ENCODE peak calls at places on chromosomes 11 and 22, in six cellular contexts. I, D, F, J, O and V are unnamed samples.

GRCh38 chr22:28808716-28809355 is 8.5 kb upstream of the XBP1 start:
- DNase-seq in O (no peak), D (no peak), I (peak), J (no peak), F (no peak), V (no peak)

GRCh38 chr22:20497426-20497825 is 1.8 kb upstream of the KLHL22 start:
- DNase-seq in O (no peak), D (no peak), J (no peak), F (no peak), I (no peak), V (no peak)

GRCh38 chr22:24156915-24157782 is 24.1 kb upstream of the SUSD2 start:
- DNase-seq in D (peak), I (peak), J (peak), F (peak), O (peak), V (peak)

GRCh38 chr22:43580351-43580750 is 168.5 kb downstream of the MPPED1 start:
- DNase-seq in O (no peak), J (no peak), D (no peak), I (no peak), F (no peak), V (no peak)

GRCh38 chr11:111526501-111526900 is 11.9 kb downstream of the HOATZ start:
- DNase-seq in F (no peak), O (no peak), D (no peak), J (no peak), I (no peak), V (no peak)

GRCh38 chr11:106520146-106520912 is 442.9 kb downstream of the AASDHPPT start:
- DNase-seq in D (no peak), F (no peak), J (no peak), I (no peak), O (no peak), V (no peak)

GRCh38 chr22:19965771-19966709 is 24.4 kb upstream of the TXNRD2 start:
- DNase-seq in J (no peak), D (no peak), F (no peak), O (no peak), I (peak), V (no peak)

GRCh38 chr22:27573992-27574391 is 227.6 kb downstream of the MN1 start:
- DNase-seq in O (no peak), D (no peak), F (no peak), I (no peak), J (no peak), V (no peak)